ENCODE peak calls at places on chromosomes 3 and 15, in nine cellular contexts. K is GM03348; G is NCI-H2227 treated with DMSO at 0.1 percent for 48 hours; T is activated CD4-positive, alpha-beta T cell treated with anti-CD3 and anti-CD28 coated beads for 48 hours; O is stimulated activated naive CD8-positive, alpha-beta T cell treated with anti-CD3 and anti-CD28 coated beads, Interleukin-15, Interleukin-2, amounts not matched to agents 100 U/mL and 50 U/mL, for 24 hours; M is foreskin melanocyte; A is NCI-H2171 treated with DMSO at 0.1 percent for 48 hours; B is GM20000; V is H9. Y is an unnamed sample.

GRCh38 chr3:9600597-9600996 is 47.0 kb upstream of the LHFPL4 start:
- DNase-seq in G (peak; percentile 26), B (no peak), O (peak; percentile 16), T (peak; percentile 54), A (peak; percentile 46), V (no peak), K (peak; percentile 10), M (no peak), Y (no peak)

GRCh38 chr3:31522152-31522551 is 10.6 kb upstream of the STT3B start:
- DNase-seq in G (no peak), A (no peak), K (no peak), B (peak; percentile 53), O (no peak), T (no peak), M (no peak), V (no peak), Y (peak; percentile 93)

GRCh38 chr3:186044427-186044826 is 64.5 kb downstream of the ETV5 start:
- DNase-seq in V (no peak), O (no peak), B (no peak), M (no peak), K (no peak), A (no peak), T (no peak), G (no peak), Y (no peak)

GRCh38 chr3:46517016-46517770 is 19.4 kb downstream of the RTP3 start:
- DNase-seq in B (no peak), A (no peak), O (no peak), M (peak; percentile 98), T (no peak), K (peak; percentile 58), V (no peak), G (no peak), Y (peak; percentile 41)

GRCh38 chr15:67554580-67554979 is 12.1 kb downstream of the MAP2K5 start:
- DNase-seq in A (no peak), G (no peak), B (no peak), M (no peak), O (no peak), K (no peak), T (no peak), V (no peak), Y (no peak)

GRCh38 chr15:45114751-45115085 is 592 bp downstream of the DUOXA2 start:
- DNase-seq in G (no peak), V (no peak), K (no peak), M (no peak), B (no peak), T (no peak), O (no peak), A (no peak), Y (no peak)

GRCh38 chr3:126261037-126261436 is 80.7 kb upstream of the ALDH1L1 start:
- DNase-seq in T (peak; percentile 18), K (peak; percentile 81), O (no peak), V (no peak), B (no peak), G (no peak), M (no peak), A (no peak), Y (peak; percentile 90)

GRCh38 chr3:57078366-57079220 is 18.1 kb downstream of the SPATA12 start:
- DNase-seq in T (peak; percentile 37), G (no peak), O (peak; percentile 37), V (peak; percentile 62), M (peak; percentile 40), A (peak; percentile 38), B (peak; percentile 72), K (peak; percentile 78), Y (peak; percentile 40)